ENCODE peak calls at places on chromosomes 3 and 15, in seven cellular contexts. W is activated B cell treated with CpG ODN at 0.5 μM for 24 hours, Y is SW480, U is ovary, F is NCI-H510A treated with DMSO at 0.1 percent for 48 hours, J is HepG2, A is IMR-90. B is an unnamed sample.
A peak's percentile ranks its signal among the peaks of the same experiment; 100 is the strongest.

GRCh38 chr3:55802816-55803215 is 315.7 kb upstream of the WNT5A start:
- DNase-seq in W (no peak), Y (no peak), U (no peak), F (no peak), J (no peak), A (no peak), B (no peak)

GRCh38 chr3:66489577-66489976 is 11.2 kb downstream of the LRIG1 start:
- DNase-seq in W (no peak), Y (no peak), U (no peak), F (no peak), J (no peak), A (no peak), B (no peak)

GRCh38 chr15:52709172-52709979 is 30.2 kb upstream of the ATOSA start:
- DNase-seq in W (peak; percentile 47), Y (no peak), U (no peak), F (no peak), J (peak; percentile 51), A (no peak), B (no peak)

GRCh38 chr3:149813367-149814281 is 609 bp downstream of the RNF13 start:
- DNase-seq in W (no peak), Y (peak; percentile 61), U (no peak), F (peak; percentile 45), J (peak; percentile 47), A (peak; percentile 47), B (no peak)

GRCh38 chr15:38612159-38612863 is 47.7 kb upstream of the RASGRP1 start:
- DNase-seq in W (no peak), Y (no peak), U (no peak), F (no peak), J (no peak), A (no peak), B (no peak)

GRCh38 chr3:62955126-62955525 is 79.9 kb upstream of the CADPS start:
- DNase-seq in W (no peak), Y (no peak), U (no peak), F (no peak), J (no peak), A (no peak), B (no peak)

GRCh38 chr15:39429898-39430357 is 151.0 kb upstream of the THBS1 start:
- DNase-seq in W (no peak), Y (no peak), U (no peak), F (no peak), J (peak; percentile 20), A (peak; percentile 95), B (no peak)

GRCh38 chr3:39276746-39277145 is 3.1 kb downstream of the CX3CR1 start:
- DNase-seq in W (no peak), Y (no peak), U (no peak), F (no peak), J (no peak), A (no peak), B (no peak)

GRCh38 chr15:67176195-67176971 is 78.1 kb downstream of the AAGAB start:
- DNase-seq in W (no peak), Y (no peak), U (no peak), F (peak; percentile 32), J (no peak), A (no peak), B (no peak)

GRCh38 chr3:184257083-184257915 is 4.1 kb downstream of the CAMK2N2 start:
- DNase-seq in W (no peak), Y (no peak), U (no peak), F (no peak), J (no peak), A (no peak), B (no peak)

GRCh38 chr3:122149228-122149627 is 34.2 kb upstream of the CASR start:
- DNase-seq in W (no peak), Y (no peak), U (no peak), F (no peak), J (no peak), A (no peak), B (no peak)

GRCh38 chr3:9862391-9863235 is 17.4 kb downstream of the CIDEC start:
- DNase-seq in W (peak; percentile 38), Y (peak; percentile 53), U (peak; percentile 68), F (no peak), J (peak; percentile 74), A (no peak), B (no peak)

GRCh38 chr3:120182613-120183524 is 88.6 kb upstream of the GSK3B start:
- DNase-seq in W (no peak), Y (no peak), U (no peak), F (no peak), J (no peak), A (peak; percentile 62), B (peak; percentile 48)

B was measured in osteocyte.